ENCODE peak calls at places on chromosomes 11 and 22, in five cellular contexts. C is fibroblast of the aortic adventitia, J is foreskin fibroblast, Y is IMR-90, R is neural progenitor cell. B is an unnamed sample.

GRCh38 chr22:17161991-17162390 is 2.9 kb upstream of the HDHD5 start:
- DNase-seq in C (no peak), J (no peak), Y (no peak), R (no peak), B (no peak)

GRCh38 chr11:128908391-128909246 is 17.5 kb downstream of the KCNJ5 start:
- DNase-seq in Y (peak; percentile 82), C (peak; percentile 71), R (no peak), J (peak; percentile 70), B (no peak)

GRCh38 chr11:12042215-12042676 is 33.8 kb upstream of the DKK3 start:
- DNase-seq in C (peak; percentile 74), J (peak; percentile 91), Y (peak; percentile 99), R (no peak), B (no peak)

GRCh38 chr11:19117760-19118097 is 761 bp downstream of the ZDHHC13 start:
- DNase-seq in Y (peak; percentile 5), C (peak; percentile 37), J (no peak), R (no peak), B (no peak)

GRCh38 chr11:125167292-125167953 is 2.9 kb downstream of the PKNOX2 start:
- DNase-seq in C (peak; percentile 56), Y (peak; percentile 25), R (peak; percentile 87), J (no peak), B (no peak)

GRCh38 chr11:69920500-69921428 is 101.5 kb upstream of the FGF3 start:
- DNase-seq in J (no peak), C (no peak), Y (no peak), R (no peak), B (no peak)

GRCh38 chr11:73296501-73297230 is 11.4 kb upstream of the ARHGEF17 start:
- DNase-seq in J (no peak), C (no peak), Y (no peak), R (no peak), B (no peak)

GRCh38 chr11:71420455-71421241 is 27.5 kb downstream of the DHCR7 start:
- DNase-seq in Y (peak; percentile 55), R (peak; percentile 79), C (peak; percentile 63), J (peak; percentile 21), B (no peak)

GRCh38 chr11:83725718-83726117 is 439.6 kb upstream of the CCDC90B start:
- DNase-seq in Y (no peak), C (peak; percentile 10), R (no peak), J (no peak), B (no peak)

GRCh38 chr11:86116996-86117705 is 48.3 kb upstream of the PICALM start:
- DNase-seq in C (peak; percentile 56), R (no peak), J (no peak), Y (peak; percentile 65), B (no peak)

GRCh38 chr11:90202342-90202741 is 20.5 kb downstream of the CHORDC1 start:
- DNase-seq in C (no peak), R (no peak), J (no peak), Y (no peak), B (no peak)

GRCh38 chr11:85809191-85809590 is 1.8 kb downstream of the SYTL2 start:
- DNase-seq in C (no peak), J (no peak), Y (no peak), R (no peak), B (no peak)

GRCh38 chr22:49366437-49366836 is 461.2 kb downstream of the BRD1 start:
- DNase-seq in R (no peak), C (no peak), J (no peak), Y (no peak), B (no peak)

GRCh38 chr11:28581286-28582242 is 473.4 kb downstream of the METTL15 start:
- DNase-seq in Y (peak; percentile 78), C (peak; percentile 26), R (no peak), J (no peak), B (no peak)

GRCh38 chr11:122808494-122808893 is 29.8 kb upstream of the CRTAM start:
- DNase-seq in R (no peak), J (peak; percentile 44), C (peak; percentile 38), Y (peak; percentile 73), B (no peak)

GRCh38 chr11:67463680-67464410 is 5.2 kb downstream of the TMEM134 start:
- DNase-seq in J (no peak), Y (no peak), C (no peak), R (no peak), B (no peak)

GRCh38 chr11:117073539-117073938 is 24.7 kb downstream of the SIK3 start:
- DNase-seq in Y (no peak), R (no peak), J (no peak), C (no peak), B (no peak)

GRCh38 chr22:20247010-20247505 is 21.1 kb downstream of the RTN4R start:
- DNase-seq in Y (peak; percentile 39), C (no peak), J (no peak), R (no peak), B (no peak)

GRCh38 chr11:34214961-34215805 is 109.8 kb downstream of the NAT10 start:
- DNase-seq in R (no peak), J (peak; percentile 38), C (peak; percentile 41), Y (peak; percentile 78), B (no peak)

GRCh38 chr11:69339041-69339733 is 45.2 kb downstream of the MYEOV start:
- DNase-seq in J (no peak), C (no peak), Y (no peak), R (no peak), B (no peak)

GRCh38 chr11:122902951-122903350 is 20.4 kb downstream of the JHY start:
- DNase-seq in R (no peak), C (no peak), J (no peak), Y (no peak), B (no peak)

GRCh38 chr22:44809456-44809855 is 57.1 kb downstream of the ARHGAP8 start:
- DNase-seq in R (no peak), J (no peak), Y (no peak), C (no peak), B (no peak)

GRCh38 chr22:21816787-21817496 is 50.5 kb downstream of the MAPK1 start:
- DNase-seq in Y (peak; percentile 95), C (peak; percentile 91), J (peak; percentile 84), R (no peak), B (no peak)

GRCh38 chr11:33500331-33500730 is 200.3 kb downstream of the C11orf91 start:
- DNase-seq in R (no peak), C (peak; percentile 21), J (no peak), Y (peak; percentile 31), B (no peak)

GRCh38 chr11:71131861-71132260 is 120.5 kb downstream of the SHANK2 start:
- DNase-seq in J (no peak), Y (no peak), C (no peak), R (peak; percentile 91), B (no peak)

GRCh38 chr11:78020248-78020647 is 2.8 kb downstream of the KCTD14 start:
- DNase-seq in R (no peak), J (no peak), Y (no peak), C (no peak), B (no peak)

GRCh38 chr11:115452245-115452644 is 52.0 kb downstream of the CADM1 start:
- DNase-seq in C (no peak), Y (no peak), J (no peak), R (no peak), B (no peak)

DNA sequence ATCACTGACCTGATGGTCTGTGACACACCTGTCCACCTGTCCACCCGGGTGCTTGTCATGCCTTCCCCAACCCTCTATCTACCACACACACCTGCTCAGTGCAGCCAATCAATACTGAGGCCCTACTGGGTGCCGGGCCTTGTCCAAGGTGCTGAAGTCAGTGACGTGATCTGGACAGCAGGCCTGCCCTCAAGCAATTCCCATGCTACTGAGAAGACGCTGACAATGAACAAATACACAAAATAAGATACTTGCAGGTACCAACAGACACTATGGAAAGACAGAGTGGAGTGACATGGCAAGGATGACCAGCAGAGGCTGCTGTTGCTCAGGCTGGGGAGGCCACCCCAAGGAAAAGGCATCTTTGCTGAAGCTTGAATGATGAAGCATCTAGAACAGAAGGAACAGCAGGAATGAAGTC is 21.2 kb downstream of the PLAAT3 start:
- DNase-seq in J (no peak), C (peak; percentile 55), Y (peak; percentile 44), R (peak; percentile 24), B (no peak)
- TF ChIP-seq CTCF in J (peak; percentile 66), C (peak; percentile 83), Y (peak; percentile 67), R (peak; percentile 50), B (no peak)

GRCh38 chr11:131632971-131633370 is 262.6 kb downstream of the NTM start:
- DNase-seq in Y (no peak), J (no peak), C (no peak), R (no peak), B (no peak)

GRCh38 chr11:131633978-131634377 is 263.6 kb downstream of the NTM start:
- DNase-seq in J (no peak), R (no peak), C (no peak), Y (no peak), B (no peak)

GRCh38 chr11:131628739-131629138 is 258.3 kb downstream of the NTM start:
- DNase-seq in C (no peak), R (no peak), Y (no peak), J (no peak), B (no peak)

GRCh38 chr11:131626761-131627160 is 256.3 kb downstream of the NTM start:
- DNase-seq in Y (no peak), R (peak; percentile 18), J (no peak), C (no peak), B (no peak)

DNA sequence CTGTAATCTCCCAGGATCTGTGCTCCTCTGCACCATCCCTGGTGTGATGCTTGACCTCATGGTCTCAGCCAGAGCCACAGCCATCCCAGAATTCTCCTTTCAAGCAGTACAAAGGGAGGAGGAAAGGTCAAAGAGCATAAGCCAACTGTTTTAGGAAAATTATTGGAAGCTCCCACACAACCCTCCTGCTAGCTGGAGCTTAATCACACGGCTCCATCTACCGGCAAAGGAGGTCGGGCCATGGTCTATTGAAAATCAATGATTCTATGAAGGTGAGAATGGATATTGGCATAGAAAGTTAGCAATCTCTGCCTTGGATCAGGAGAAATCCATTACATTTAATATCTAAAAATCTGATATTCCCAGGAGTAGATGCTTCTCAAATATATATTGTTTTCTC is 259.5 kb downstream of the NTM start:
- DNase-seq in Y (no peak), C (no peak), J (no peak), R (no peak), B (no peak)
- TF ChIP-seq CTCF in Y (no peak), C (no peak), J (no peak), R (peak; percentile 31), B (no peak)

DNA sequence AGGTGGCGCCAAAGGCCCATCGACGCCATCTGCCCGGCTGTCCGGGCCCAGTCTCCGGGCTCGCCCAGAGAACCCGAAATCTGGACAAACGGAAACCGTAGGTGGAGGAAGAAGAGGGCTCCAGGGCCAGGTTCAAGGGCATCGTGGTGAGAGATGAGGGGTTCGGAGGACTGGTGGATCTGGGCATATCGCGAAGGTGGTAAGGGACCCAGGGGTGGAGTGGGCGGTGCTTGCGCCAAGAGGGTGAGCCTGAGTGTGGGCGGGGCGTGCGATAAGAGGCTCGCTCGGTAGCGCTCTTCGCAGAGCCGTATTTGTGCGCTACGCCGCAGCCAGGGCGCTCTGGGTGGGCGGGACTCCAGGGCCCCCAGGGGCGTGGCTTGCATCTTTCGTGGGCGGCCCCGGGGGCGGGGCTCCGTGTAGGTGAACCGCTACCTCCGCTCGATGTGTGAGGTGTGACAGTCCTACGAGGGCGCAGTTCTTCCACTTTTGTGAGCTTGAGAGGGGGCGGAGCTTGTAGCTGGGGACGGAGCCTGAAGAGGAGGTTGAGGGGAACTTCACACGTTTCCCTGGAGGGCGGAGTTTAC is 4.8 kb downstream of the CD248 start:
- DNase-seq in R (peak; percentile 97), C (peak; percentile 93), Y (peak; percentile 89), J (peak; percentile 84), B (peak; percentile 78)
- TF ChIP-seq CTCF in R (peak; percentile 94), C (peak; percentile 93), Y (peak; percentile 97), J (peak; percentile 92), B (peak; percentile 66)

DNA sequence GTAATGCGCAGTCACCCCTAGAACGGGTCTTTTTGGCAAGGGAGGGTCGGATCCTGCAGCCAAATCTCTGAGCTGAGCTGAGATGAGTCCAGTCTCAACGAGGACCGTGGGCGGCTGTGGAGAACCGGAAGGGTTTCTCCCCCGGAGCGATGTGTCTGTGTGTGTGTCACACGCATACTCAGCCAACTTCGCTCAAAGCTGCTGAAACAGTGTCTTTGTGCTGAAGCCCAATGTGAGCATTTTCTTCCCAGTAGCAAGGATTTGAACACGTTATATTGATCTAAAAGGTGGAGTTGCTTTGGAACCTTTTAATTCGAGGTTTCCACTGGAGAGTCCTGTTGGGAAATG is 1.4 kb upstream of the CELSR1 start:
- DNase-seq in J (peak; percentile 47), C (peak; percentile 55), R (no peak), Y (peak; percentile 63), B (no peak)
- TF ChIP-seq CTCF in J (no peak), C (no peak), R (no peak), Y (no peak), B (no peak)